ENCODE peak calls at places on chromosomes 1 and 21, in four cellular contexts. V, L, E and X are unnamed samples. For H3K9me3, the result is how much of the 10 kb centered on the place peaks cover.

GRCh38 chr21:34526618-34527290 is 14.7 kb upstream of the KCNE1 start:
- DNase-seq in V (no peak), L (no peak), E (peak), X (peak)

GRCh38 chr1:9836632-9836960 is 12.8 kb upstream of the CLSTN1 start:
- DNase-seq in V (peak), L (no peak), E (peak), X (no peak)

GRCh38 chr1:203702130-203702577 is 62.8 kb upstream of the LAX1 start:
- DNase-seq in V (no peak), L (peak), E (no peak), X (no peak)

GRCh38 chr1:117368116-117369108 is 1.2 kb downstream of the MAN1A2 start:
- DNase-seq in V (no peak), L (peak), E (no peak), X (no peak)

GRCh38 chr1:234721476-234722266 is 111.7 kb upstream of the IRF2BP2 start:
- DNase-seq in V (no peak), L (no peak), E (peak), X (peak)

GRCh38 chr1:210372931-210373627 is 44.4 kb downstream of the HHAT start:
- DNase-seq in V (no peak), L (no peak), E (no peak), X (no peak)

GRCh38 chr1:23957096-23957495 is 2.5 kb upstream of the PNRC2 start:
- DNase-seq in V (no peak), L (no peak), E (no peak), X (peak)

GRCh38 chr1:64675718-64676345 is 69.0 kb upstream of the RAVER2 start:
- DNase-seq in V (no peak), L (no peak), E (no peak), X (no peak)

GRCh38 chr1:184986250-184986649 is 11.9 kb upstream of the NIBAN1 start:
- DNase-seq in V (no peak), L (no peak), E (no peak), X (no peak)
- TF ChIP-seq CTCF in V (no peak), L (no peak), E (no peak), X (no peak)

DNA sequence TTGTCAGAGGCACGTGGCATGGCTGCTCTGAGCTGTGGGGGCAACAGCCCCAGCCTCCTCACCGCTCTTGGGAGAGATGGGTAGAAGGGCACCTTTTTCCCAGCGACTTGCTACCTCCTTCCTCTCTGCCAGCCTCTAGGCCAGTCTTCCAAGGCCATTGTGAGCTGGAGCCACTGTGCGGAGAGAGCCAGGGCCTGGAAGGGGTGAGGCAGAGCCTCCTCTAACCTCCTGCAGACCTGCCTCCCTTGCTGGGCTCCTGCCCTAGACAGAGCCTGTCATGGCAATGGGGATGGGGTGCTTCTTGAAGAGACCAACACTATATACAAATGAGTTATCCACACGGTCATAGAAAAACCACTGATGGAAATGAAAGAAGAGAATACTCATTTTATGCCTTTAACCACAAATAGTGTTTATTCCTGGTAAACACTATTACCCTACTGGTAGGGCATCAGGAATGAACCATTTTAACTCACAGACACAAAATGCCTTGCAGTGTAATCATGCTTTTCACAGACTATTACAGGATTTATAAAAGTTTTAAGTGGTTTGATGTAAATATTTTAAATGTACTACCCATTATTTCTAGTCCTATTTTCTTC is 5.0 kb upstream of the IGFN1 start:
- DNase-seq in V (no peak), L (no peak), E (no peak), X (no peak)
- H3K4me3 ChIP-seq in V (no peak), L (no peak), E (no peak), X (no peak)

DNA sequence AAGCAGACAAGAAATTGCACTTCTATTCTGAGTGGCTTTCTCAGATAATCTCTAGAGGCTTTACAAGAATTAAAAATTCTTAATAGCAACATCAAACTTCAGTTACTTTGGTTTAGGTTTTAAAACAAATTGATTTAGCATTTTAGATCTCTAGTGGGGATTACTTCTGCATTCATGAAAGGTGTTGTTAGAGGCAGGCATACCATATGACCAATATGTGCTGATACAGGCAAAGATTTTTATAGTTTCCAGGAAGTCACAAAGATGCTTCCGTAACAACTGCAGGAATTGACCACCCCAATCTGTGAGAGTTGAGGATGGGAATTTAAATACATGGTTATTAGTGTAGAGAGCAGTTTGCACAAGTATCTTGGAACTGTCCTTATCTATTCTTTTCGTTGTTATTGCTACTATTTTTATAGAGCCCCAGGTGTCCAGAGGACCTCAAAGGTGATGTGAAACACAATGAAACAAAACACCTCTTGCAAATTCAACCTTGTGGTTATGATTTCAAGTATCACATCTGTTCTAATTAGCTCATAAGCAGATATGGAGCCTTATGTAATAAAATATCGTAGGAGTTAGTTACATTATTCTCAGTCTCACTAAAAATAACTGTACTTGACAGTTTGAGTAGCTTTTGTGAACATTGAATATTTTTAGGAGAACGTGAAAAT is 512.7 kb upstream of the ADGRL4 start:
- DNase-seq in V (no peak), L (no peak), E (no peak), X (no peak)
- H3K9me3 ChIP-seq in V (under half), L (under half), E (under half), X (under half)

DNA sequence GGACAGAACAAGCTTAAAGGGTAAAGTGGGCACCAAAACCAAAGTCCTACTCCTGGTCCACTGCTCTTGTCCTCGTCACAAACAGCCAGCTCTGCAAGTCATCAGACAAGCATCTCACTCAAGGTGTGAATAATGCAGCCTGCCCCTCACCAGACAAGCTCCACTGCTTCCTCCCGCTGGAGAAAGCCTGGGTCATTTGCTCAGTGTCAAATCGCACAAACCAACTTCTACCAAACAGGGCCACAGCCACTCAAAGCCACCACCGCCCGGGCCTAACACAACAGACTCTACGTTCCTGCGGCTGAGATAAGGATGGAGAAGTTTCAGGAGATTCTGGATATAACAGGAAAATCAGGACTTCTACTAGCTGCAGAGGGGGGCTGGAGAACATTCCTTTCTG is 3.3 kb downstream of the SSBP3 start:
- DNase-seq in V (no peak), L (no peak), E (no peak), X (no peak)
- TF ChIP-seq CTCF in V (no peak), L (no peak), E (no peak), X (no peak)

GRCh38 chr1:145992958-145993617 is 3.3 kb downstream of the TXNIP start:
- DNase-seq in V (no peak), L (no peak), E (no peak), X (no peak)

GRCh38 chr1:145993618-145994390 is 2.6 kb downstream of the TXNIP start:
- DNase-seq in V (no peak), L (peak), E (peak), X (no peak)

GRCh38 chr1:145991799-145992412 is 4.5 kb downstream of the TXNIP start:
- DNase-seq in V (no peak), L (peak), E (no peak), X (no peak)

GRCh38 chr1:145994391-145995120 is 1.8 kb downstream of the TXNIP start:
- DNase-seq in V (no peak), L (peak), E (peak), X (no peak)

DNA sequence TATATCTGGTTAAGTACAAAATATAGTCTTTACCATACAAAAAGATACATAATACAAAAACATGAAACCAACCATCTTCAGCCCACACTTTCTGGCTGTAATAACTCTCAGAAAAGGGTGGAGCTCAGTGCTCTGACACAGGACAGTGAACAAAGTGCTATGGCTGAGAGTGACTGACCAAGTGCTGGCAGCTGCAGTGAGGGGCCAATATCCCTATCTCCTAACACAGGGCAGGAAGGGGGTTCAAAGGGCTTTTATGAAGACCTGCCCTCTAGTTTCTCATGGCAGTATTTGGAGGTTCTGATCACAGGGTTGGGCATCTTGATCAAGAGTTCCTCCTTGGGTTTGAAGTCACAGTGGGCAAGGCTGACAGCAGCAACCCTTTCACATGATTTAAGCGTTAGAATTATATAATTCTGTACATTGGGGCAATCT is 3.9 kb downstream of the TXNIP start:
- DNase-seq in V (no peak), L (peak), E (peak), X (no peak)
- H3K4me3 ChIP-seq in V (peak), L (peak), E (peak), X (peak)